ENCODE peak calls at places on chromosomes 7 and 10, in six cellular contexts. K, H, N, Y, A and D are unnamed samples.
A peak's percentile ranks its signal among the peaks of the same experiment; 100 is the strongest.

GRCh38 chr7:106793015-106793651 is 71.9 kb upstream of the PIK3CG start:
- DNase-seq in N (peak; percentile 30), K (no peak), A (no peak), H (no peak), Y (peak; percentile 58), D (no peak)

GRCh38 chr10:126872768-126873167 is 32.5 kb upstream of the DOCK1 start:
- DNase-seq in N (no peak), H (no peak), K (no peak), A (no peak), Y (peak; percentile 9), D (no peak)

GRCh38 chr10:129531195-129531968 is 64.3 kb downstream of the MGMT start:
- DNase-seq in A (no peak), H (no peak), N (peak; percentile 24), Y (peak; percentile 75), K (no peak), D (no peak)

GRCh38 chr10:404341-404740 is 269.1 kb downstream of the ZMYND11 start:
- DNase-seq in H (no peak), Y (peak; percentile 92), A (no peak), K (no peak), N (no peak), D (no peak)

GRCh38 chr10:69769395-69769989 is 32.2 kb upstream of the COL13A1 start:
- DNase-seq in N (no peak), K (no peak), Y (peak; percentile 93), A (no peak), H (peak; percentile 36), D (no peak)

GRCh38 chr7:149734514-149735075 is 38.8 kb downstream of the ZNF467 start:
- DNase-seq in H (no peak), K (no peak), Y (no peak), A (peak; percentile 40), N (no peak), D (no peak)

GRCh38 chr7:122397381-122397780 is 92.8 kb upstream of the FEZF1 start:
- DNase-seq in H (no peak), N (peak; percentile 19), A (no peak), Y (no peak), K (no peak), D (no peak)

GRCh38 chr7:128945668-128946366 is 8.1 kb downstream of the IRF5 start:
- DNase-seq in Y (no peak), A (no peak), H (no peak), K (no peak), N (no peak), D (no peak)

GRCh38 chr10:128060341-128060851 is 65.8 kb downstream of the MKI67 start:
- DNase-seq in N (no peak), Y (no peak), H (no peak), A (no peak), K (no peak), D (no peak)

GRCh38 chr7:55517191-55517633 is 55.1 kb downstream of the VOPP1 start:
- DNase-seq in H (no peak), N (no peak), K (no peak), A (no peak), Y (no peak), D (no peak)

GRCh38 chr7:114432627-114433026 is 18.0 kb downstream of the FOXP2 start:
- DNase-seq in Y (no peak), H (no peak), K (no peak), N (no peak), A (no peak), D (no peak)

GRCh38 chr10:30821269-30821993 is 191.9 kb upstream of the LYZL2 start:
- DNase-seq in Y (no peak), A (no peak), H (no peak), N (peak; percentile 44), K (no peak), D (no peak)

GRCh38 chr7:7884855-7885254 is 83.7 kb upstream of the GLCCI1 start:
- DNase-seq in N (no peak), A (no peak), K (no peak), Y (peak; percentile 19), H (no peak), D (no peak)

GRCh38 chr10:80199828-80200227 is 5.5 kb downstream of the ANXA11 start:
- DNase-seq in A (no peak), N (no peak), K (no peak), Y (peak; percentile 91), H (no peak), D (no peak)

GRCh38 chr10:124221356-124222297 is 128.2 kb upstream of the CHST15 start:
- DNase-seq in K (no peak), N (peak; percentile 15), Y (peak; percentile 50), H (no peak), A (no peak), D (no peak)

GRCh38 chr7:150627959-150628358 is 4.2 kb downstream of the GIMAP6 start:
- DNase-seq in H (no peak), K (no peak), N (no peak), A (no peak), Y (no peak), D (no peak)

GRCh38 chr10:3339121-3339520 is 166.5 kb upstream of the PITRM1 start:
- DNase-seq in K (no peak), Y (no peak), N (no peak), H (no peak), A (no peak), D (no peak)

GRCh38 chr10:101879456-101880189 is 36.0 kb upstream of the KCNIP2 start:
- DNase-seq in A (no peak), K (no peak), N (no peak), H (no peak), Y (peak; percentile 60), D (no peak)

GRCh38 chr7:148501707-148502139 is 88.8 kb upstream of the C7orf33 start:
- DNase-seq in A (no peak), Y (peak; percentile 8), K (no peak), N (peak; percentile 79), H (no peak), D (peak; percentile 24)

GRCh38 chr10:30893208-30893607 is 138.5 kb downstream of the ZNF438 start:
- DNase-seq in Y (peak; percentile 9), H (no peak), K (no peak), A (no peak), N (no peak), D (no peak)

GRCh38 chr10:49593564-49593875 is 16.6 kb upstream of the SLC18A3 start:
- DNase-seq in Y (no peak), K (no peak), H (no peak), N (no peak), A (no peak), D (no peak)

GRCh38 chr10:132407846-132408278 is 10.9 kb downstream of the PWWP2B start:
- DNase-seq in H (no peak), N (no peak), K (no peak), A (peak; percentile 90), Y (peak; percentile 80), D (no peak)

GRCh38 chr7:25777969-25778767 is 373.8 kb upstream of the NFE2L3 start:
- DNase-seq in H (no peak), Y (no peak), K (peak; percentile 77), A (no peak), N (no peak), D (no peak)

GRCh38 chr7:114818501-114818900 is 103.4 kb upstream of the MDFIC start:
- DNase-seq in H (no peak), Y (peak; percentile 70), N (no peak), A (no peak), K (no peak), D (no peak)

GRCh38 chr10:44333511-44333910 is 51.4 kb downstream of the CXCL12 start:
- DNase-seq in N (no peak), H (no peak), A (no peak), Y (no peak), K (no peak), D (no peak)

GRCh38 chr10:133467286-133467911 is 13.7 kb downstream of the SCART1 start:
- DNase-seq in N (no peak), K (no peak), Y (no peak), A (no peak), H (no peak), D (no peak)

GRCh38 chr10:45552476-45552875 is 120.1 kb downstream of the ZFAND4 start:
- DNase-seq in Y (no peak), N (no peak), H (no peak), A (no peak), K (no peak), D (no peak)

DNA sequence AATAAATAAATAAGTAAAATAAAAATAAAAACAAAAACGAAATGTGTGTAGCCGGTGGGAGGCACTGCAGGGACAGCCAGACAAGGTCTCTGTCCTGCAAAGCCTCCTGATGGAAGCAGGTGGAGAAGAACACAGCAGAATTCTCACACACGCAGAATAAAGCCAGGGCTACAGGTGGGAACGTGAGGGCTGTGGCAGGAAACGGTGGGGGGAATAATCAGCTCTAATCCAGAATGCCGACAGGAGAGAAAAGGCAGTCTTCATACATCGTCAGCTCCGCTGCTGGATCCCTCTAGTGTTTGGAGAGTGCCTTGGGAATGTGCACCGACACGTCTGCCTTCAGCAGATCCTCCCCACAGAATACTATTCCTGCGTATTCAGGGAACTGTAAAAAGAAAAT is 6.8 kb upstream of the SNX8 start:
- DNase-seq in H (no peak), A (no peak), N (no peak), K (no peak), Y (peak; percentile 53), D (no peak)
- TF ChIP-seq CTCF in H (no peak), A (no peak), N (peak; percentile 25), K (no peak), Y (peak; percentile 54), D (no peak)

DNA sequence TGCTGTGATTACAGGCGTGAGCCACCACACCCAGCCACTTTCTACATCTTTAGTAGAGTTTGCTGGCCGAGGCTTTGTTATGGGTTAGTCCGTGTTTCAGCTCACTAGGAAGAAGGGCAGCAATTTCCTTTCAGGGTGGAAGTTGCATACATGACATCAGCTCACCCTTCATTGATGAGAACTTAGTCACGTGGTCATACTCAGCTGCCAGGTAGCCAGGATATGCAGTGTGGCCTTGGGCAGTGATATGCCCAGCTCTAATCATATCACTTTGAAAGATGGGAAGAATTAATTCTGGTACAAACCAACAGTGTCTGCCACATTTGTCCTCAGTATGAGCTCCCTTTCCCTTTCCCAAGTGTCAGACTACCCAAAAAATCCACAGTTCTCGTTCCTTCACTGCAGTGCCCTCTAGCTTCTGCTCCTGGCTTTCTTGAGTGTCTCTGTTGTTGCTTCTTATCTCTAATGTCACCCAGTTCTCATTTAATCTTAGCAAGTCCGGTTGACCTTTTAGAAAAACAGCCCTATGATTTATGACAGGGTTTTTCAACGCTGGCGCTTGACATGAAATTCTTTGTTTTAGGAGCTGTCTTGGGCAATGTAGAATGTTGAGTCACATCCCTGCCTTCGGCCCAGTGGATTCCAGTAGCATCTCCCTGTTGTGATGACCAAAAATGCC is 108.7 kb upstream of the ITGB1 start:
- DNase-seq in K (no peak), Y (peak; percentile 54), H (no peak), N (no peak), A (no peak), D (no peak)
- TF ChIP-seq CTCF in K (no peak), Y (peak; percentile 47), H (no peak), N (peak; percentile 42), A (no peak), D (no peak)

GRCh38 chr7:113015038-113015645 is 71.5 kb downstream of the GPR85 start:
- DNase-seq in Y (peak; percentile 77), K (no peak), A (no peak), N (peak; percentile 37), H (no peak), D (no peak)
- TF ChIP-seq CTCF in Y (peak; percentile 63), K (no peak), A (peak; percentile 52), N (peak; percentile 42), H (peak; percentile 51), D (no peak)

DNA sequence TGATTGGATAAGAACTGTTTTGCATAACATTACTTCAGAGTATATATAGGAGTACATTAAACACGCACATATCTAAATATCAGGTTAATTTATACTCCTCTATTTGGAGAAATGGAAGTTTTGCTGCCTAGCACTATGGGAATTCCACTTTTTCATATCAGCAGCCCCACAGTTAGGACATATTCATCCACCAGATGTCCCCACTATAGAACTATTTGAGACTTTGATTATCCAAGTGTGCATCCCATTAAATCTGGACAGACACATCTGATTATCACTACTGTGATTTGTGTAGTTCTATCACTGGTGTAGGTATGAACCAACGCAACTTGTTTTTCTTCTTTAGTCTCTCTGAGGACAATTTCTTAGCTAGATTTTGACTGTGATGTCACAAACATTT is 345.7 kb downstream of the THSD7A start:
- DNase-seq in K (no peak), H (no peak), Y (peak; percentile 58), A (no peak), N (no peak), D (no peak)
- TF ChIP-seq CTCF in K (no peak), H (no peak), Y (peak; percentile 52), A (peak; percentile 6), N (peak; percentile 4), D (no peak)